ENCODE peak calls at places on chromosomes 7 and 10, in seven cellular contexts. Y, H, M, J, A, T and I are unnamed samples.

GRCh38 chr7:110397927-110398660 is 692.8 kb upstream of the LRRN3 start:
- DNase-seq in H (no peak), J (no peak), M (no peak), Y (no peak), T (no peak), A (no peak), I (no peak)

GRCh38 chr7:39310699-39311098 is 255.5 kb upstream of the YAE1 start:
- DNase-seq in J (no peak), Y (no peak), T (no peak), M (no peak), A (no peak), H (no peak), I (no peak)

GRCh38 chr7:133575726-133576125 is 322.8 kb downstream of the EXOC4 start:
- DNase-seq in H (no peak), M (no peak), J (no peak), A (no peak), Y (no peak), T (no peak), I (no peak)

GRCh38 chr7:158366916-158367633 is 220.5 kb downstream of the PTPRN2 start:
- DNase-seq in M (no peak), H (peak), A (no peak), J (no peak), Y (no peak), T (no peak), I (peak)

GRCh38 chr10:80429521-80429966 is 21.2 kb downstream of the PRXL2A start:
- DNase-seq in M (no peak), H (no peak), J (no peak), Y (no peak), A (peak), T (no peak), I (peak)

GRCh38 chr10:131667047-131667446 is 233.8 kb upstream of the PPP2R2D start:
- DNase-seq in M (no peak), T (no peak), H (peak), A (no peak), J (no peak), Y (no peak), I (no peak)

GRCh38 chr7:158413962-158414961 is 173.4 kb downstream of the PTPRN2 start:
- DNase-seq in J (no peak), T (no peak), Y (no peak), H (no peak), A (no peak), M (peak), I (no peak)

GRCh38 chr7:11625669-11626068 is 206.3 kb downstream of the THSD7A start:
- DNase-seq in M (no peak), T (no peak), A (no peak), H (no peak), J (no peak), Y (no peak), I (no peak)

GRCh38 chr7:129925416-129926002 is 27.3 kb downstream of the UBE2H start:
- DNase-seq in H (peak), Y (peak), T (no peak), J (no peak), M (no peak), A (no peak), I (no peak)

GRCh38 chr7:11713352-11713751 is 118.6 kb downstream of the THSD7A start:
- DNase-seq in Y (no peak), T (no peak), M (no peak), A (no peak), H (no peak), J (no peak), I (no peak)

GRCh38 chr7:6395898-6396582 is 51.7 kb downstream of the DAGLB start:
- DNase-seq in H (no peak), A (no peak), M (no peak), J (no peak), T (no peak), Y (no peak), I (no peak)

GRCh38 chr10:80289451-80290287 is at the start of gene MAT1A:
- DNase-seq in A (peak), M (no peak), Y (no peak), J (no peak), T (no peak), H (no peak), I (no peak)

GRCh38 chr7:126570845-126571244 is 681.9 kb downstream of the GRM8 start:
- DNase-seq in Y (no peak), J (no peak), H (no peak), M (no peak), A (no peak), T (no peak), I (no peak)

GRCh38 chr7:3149231-3149960 is 105.7 kb upstream of the CARD11 start:
- DNase-seq in M (no peak), Y (no peak), A (no peak), H (peak), T (no peak), J (no peak), I (no peak)

GRCh38 chr10:91434041-91434440 is 23.9 kb downstream of the HECTD2 start:
- DNase-seq in T (no peak), J (no peak), Y (no peak), M (no peak), H (no peak), A (no peak), I (no peak)

GRCh38 chr10:97940534-97940933 is 89.9 kb downstream of the CRTAC1 start:
- DNase-seq in J (no peak), A (no peak), H (no peak), M (no peak), T (no peak), Y (no peak), I (no peak)

GRCh38 chr10:15738237-15738928 is 18.7 kb upstream of the ITGA8 start:
- DNase-seq in A (no peak), H (no peak), M (no peak), T (no peak), Y (peak), J (no peak), I (no peak)

GRCh38 chr7:128310499-128310898 is 33.2 kb downstream of the RBM28 start:
- DNase-seq in H (no peak), M (no peak), A (no peak), J (no peak), T (no peak), Y (no peak), I (no peak)

GRCh38 chr10:119377905-119378736 is 164.4 kb downstream of the RGS10 start:
- DNase-seq in M (peak), H (no peak), Y (no peak), A (no peak), T (no peak), J (no peak), I (no peak)

GRCh38 chr10:4543943-4544540 is 282.0 kb upstream of the AKR1E2 start:
- DNase-seq in J (no peak), A (no peak), Y (no peak), T (no peak), H (no peak), M (no peak), I (no peak)

GRCh38 chr7:41134242-41134872 is 568.5 kb downstream of the INHBA start:
- DNase-seq in Y (no peak), A (no peak), M (no peak), T (no peak), H (no peak), J (no peak), I (no peak)

GRCh38 chr10:89502556-89502955 is 32.8 kb downstream of the SLC16A12 start:
- DNase-seq in A (no peak), M (no peak), H (no peak), T (no peak), Y (no peak), J (no peak), I (no peak)

GRCh38 chr7:140586517-140586916 is 54.1 kb downstream of the DENND2A start:
- DNase-seq in Y (no peak), M (no peak), H (no peak), A (no peak), J (no peak), T (no peak), I (no peak)